ENCODE peak calls at places on chromosomes 7 and 10, in five cellular contexts. X is mesendoderm, A is GM23248, I is testis, Y is upper lobe of right lung. N is an unnamed sample.

GRCh38 chr7:80699030-80699638 is 60.7 kb downstream of the CD36 start:
- DNase-seq in X (peak; percentile 50), A (peak; percentile 72), I (no peak), Y (no peak), N (peak; percentile 87)

GRCh38 chr7:138226001-138226476 is 149.8 kb downstream of the AKR1D1 start:
- DNase-seq in X (no peak), A (peak; percentile 11), I (no peak), Y (no peak), N (no peak)

GRCh38 chr7:152108359-152108758 is 82.9 kb downstream of the GALNT11 start:
- DNase-seq in X (peak; percentile 42), A (no peak), I (no peak), Y (no peak), N (no peak)

GRCh38 chr10:78382776-78383175 is 349.1 kb downstream of the RPS24 start:
- DNase-seq in X (no peak), A (no peak), I (no peak), Y (no peak), N (no peak)

GRCh38 chr10:91571671-91572070 is 61.2 kb downstream of the PPP1R3C start:
- DNase-seq in X (no peak), A (no peak), I (no peak), Y (no peak), N (peak; percentile 25)

GRCh38 chr10:90921906-90922305 is 1.0 kb upstream of the ANKRD1 start:
- DNase-seq in X (no peak), A (no peak), I (no peak), Y (no peak), N (no peak)

GRCh38 chr7:47336178-47337020 is 245.5 kb downstream of the TNS3 start:
- DNase-seq in X (no peak), A (peak; percentile 96), I (no peak), Y (peak; percentile 25), N (peak; percentile 49)

GRCh38 chr7:15625456-15625855 is 61.0 kb downstream of the MEOX2 start:
- DNase-seq in X (no peak), A (no peak), I (no peak), Y (no peak), N (peak; percentile 4)

GRCh38 chr10:17981766-17982380 is 30.2 kb downstream of the SLC39A12 start:
- DNase-seq in X (peak; percentile 86), A (peak; percentile 91), I (no peak), Y (no peak), N (peak; percentile 88)

GRCh38 chr7:69656890-69657289 is 58.6 kb downstream of the AUTS2 start:
- DNase-seq in X (peak; percentile 88), A (peak; percentile 70), I (peak; percentile 26), Y (no peak), N (peak; percentile 87)

GRCh38 chr7:130908345-130909160 is 174.5 kb upstream of the KLF14 start:
- DNase-seq in X (no peak), A (peak; percentile 53), I (no peak), Y (no peak), N (no peak)

GRCh38 chr10:34835908-34836558 is 20.9 kb upstream of the PARD3 start:
- DNase-seq in X (no peak), A (no peak), I (no peak), Y (no peak), N (no peak)

GRCh38 chr10:92702301-92702916 is 12.7 kb downstream of the HHEX start:
- DNase-seq in X (no peak), A (no peak), I (no peak), Y (no peak), N (no peak)

GRCh38 chr7:143889068-143889467 is 12.9 kb downstream of the TCAF1 start:
- DNase-seq in X (no peak), A (no peak), I (no peak), Y (no peak), N (no peak)

GRCh38 chr7:81470084-81470723 is 299.6 kb downstream of the HGF start:
- DNase-seq in X (peak; percentile 83), A (peak; percentile 84), I (peak; percentile 78), Y (peak; percentile 73), N (peak; percentile 86)

GRCh38 chr10:613217-613616 is 76.3 kb downstream of the DIP2C start:
- DNase-seq in X (no peak), A (no peak), I (no peak), Y (peak; percentile 72), N (no peak)

GRCh38 chr7:16652888-16653287 is 6.9 kb downstream of the BZW2 start:
- DNase-seq in X (no peak), A (no peak), I (no peak), Y (no peak), N (no peak)

GRCh38 chr7:149624006-149624405 is 126.4 kb upstream of the ZNF746 start:
- DNase-seq in X (peak; percentile 26), A (peak; percentile 50), I (peak; percentile 35), Y (peak; percentile 72), N (peak; percentile 54)

GRCh38 chr7:3964980-3965606 is 664.0 kb downstream of the SDK1 start:
- DNase-seq in X (no peak), A (no peak), I (no peak), Y (no peak), N (no peak)

GRCh38 chr7:1693419-1693990 is 23.4 kb downstream of the ELFN1 start:
- DNase-seq in X (no peak), A (no peak), I (no peak), Y (peak; percentile 60), N (no peak)

GRCh38 chr10:126902157-126902556 is 3.1 kb upstream of the DOCK1 start:
- DNase-seq in X (peak; percentile 48), A (peak; percentile 86), I (no peak), Y (no peak), N (peak; percentile 60)

GRCh38 chr7:44766416-44766801 is 17.8 kb downstream of the ZMIZ2 start:
- DNase-seq in X (no peak), A (no peak), I (no peak), Y (no peak), N (no peak)
- H3K36me3 ChIP-seq in X (peaks cover 12% of the 10 kb centered on the region), A (peaks cover 23% of the 10 kb centered on the region), I (no peaks in the 10 kb centered on the region), Y (peaks cover 64% of the 10 kb centered on the region), N (peaks cover 52% of the 10 kb centered on the region)

GRCh38 chr10:6494934-6495592 is 85.0 kb downstream of the PRKCQ start:
- DNase-seq in X (no peak), A (peak; percentile 11), I (no peak), Y (no peak), N (no peak)
- H3K4me3 ChIP-seq in X (no peak overlapping the region), A (no peak overlapping the region), I (no peak overlapping the region), Y (no peak overlapping the region), N (no peak overlapping the region)

GRCh38 chr7:42928754-42929153 is 3.2 kb downstream of the PSMA2 start:
- DNase-seq in X (no peak), A (no peak), I (no peak), Y (no peak), N (no peak)

GRCh38 chr7:42922017-42922753 is 9.8 kb downstream of the PSMA2 start:
- DNase-seq in X (no peak), A (no peak), I (no peak), Y (no peak), N (no peak)

GRCh38 chr7:42924223-42924877 is 7.6 kb downstream of the PSMA2 start:
- DNase-seq in X (no peak), A (no peak), I (no peak), Y (no peak), N (no peak)

GRCh38 chr7:42926204-42926603 is 5.8 kb downstream of the PSMA2 start:
- DNase-seq in X (no peak), A (no peak), I (no peak), Y (no peak), N (no peak)

GRCh38 chr7:42925630-42926029 is 6.3 kb downstream of the PSMA2 start:
- DNase-seq in X (no peak), A (no peak), I (no peak), Y (no peak), N (no peak)
- H3K36me3 ChIP-seq in X (no peaks in the 10 kb centered on the region), A (peaks cover 59% of the 10 kb centered on the region), I (no peaks in the 10 kb centered on the region), Y (peaks cover 67% of the 10 kb centered on the region), N (peaks cover 68% of the 10 kb centered on the region)

DNA sequence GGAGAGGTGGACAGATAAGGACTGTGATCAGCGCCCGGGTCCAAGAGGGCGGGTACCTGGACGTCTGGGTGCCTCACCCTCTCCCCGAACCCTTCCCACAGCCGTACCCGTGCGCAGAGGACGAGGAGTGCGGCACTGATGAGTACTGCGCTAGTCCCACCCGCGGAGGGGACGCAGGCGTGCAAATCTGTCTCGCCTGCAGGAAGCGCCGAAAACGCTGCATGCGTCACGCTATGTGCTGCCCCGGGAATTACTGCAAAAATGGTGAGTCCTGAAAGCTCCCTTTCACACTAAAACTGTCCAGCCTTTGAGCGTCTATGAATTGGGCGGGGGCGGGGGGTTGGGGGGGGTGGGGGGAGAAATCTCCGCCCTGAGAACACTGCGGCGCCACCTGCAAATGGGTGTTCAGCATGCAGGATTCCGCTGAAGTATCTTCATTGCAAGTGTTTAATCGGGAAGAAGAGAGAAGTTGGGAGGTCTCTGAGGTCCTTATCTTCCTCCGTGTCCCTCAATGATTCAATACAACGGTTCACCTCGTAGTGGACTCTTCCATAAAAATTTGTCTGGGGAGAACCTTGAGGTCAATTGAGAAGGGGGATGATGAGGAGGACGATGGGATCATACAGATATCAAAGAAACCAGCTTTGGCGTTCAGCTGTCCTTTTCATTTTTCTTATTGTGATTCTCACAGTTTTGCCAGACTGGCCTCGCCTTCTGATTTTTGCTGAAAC is 906 bp downstream of the DKK1 start:
- DNase-seq in X (no peak), A (peak; percentile 81), I (no peak), Y (peak; percentile 63), N (peak; percentile 70)
- H3K4me3 ChIP-seq in X (peak overlapping the region; percentile 81), A (peak overlapping the region; percentile 92), I (peak overlapping the region; percentile 57), Y (peak overlapping the region; percentile 47), N (peak overlapping the region; percentile 94)

GRCh38 chr7:77626515-77627306 is 69.5 kb upstream of the RSBN1L start:
- DNase-seq in X (peak; percentile 4), A (no peak), I (no peak), Y (no peak), N (peak; percentile 18)
- H3K36me3 ChIP-seq in X (peaks cover 10% of the 10 kb centered on the region), A (peaks cover 63% of the 10 kb centered on the region), I (no peaks in the 10 kb centered on the region), Y (peaks cover 86% of the 10 kb centered on the region), N (peaks cover 89% of the 10 kb centered on the region)